ENCODE peak calls at places on chromosomes 2 and 18, in five cellular contexts. U, F, J, Q and T are unnamed samples.

GRCh38 chr2:205321240-205321639 is 361.1 kb upstream of the NRP2 start:
- DNase-seq in F (no peak), Q (peak), U (no peak), J (no peak), T (no peak)

GRCh38 chr2:218476676-218477075 is 57.8 kb downstream of the VIL1 start:
- DNase-seq in J (peak), Q (peak), U (no peak), F (no peak), T (no peak)

GRCh38 chr2:107681946-107682345 is 144.7 kb upstream of the RGPD4 start:
- DNase-seq in U (no peak), J (no peak), Q (no peak), F (no peak), T (no peak)

GRCh38 chr2:230980468-230980867 is 15.5 kb upstream of the SPATA3 start:
- DNase-seq in U (no peak), J (no peak), Q (no peak), F (no peak), T (no peak)

GRCh38 chr2:126916744-126917143 is 18.1 kb downstream of the TEX51 start:
- DNase-seq in U (no peak), J (no peak), F (no peak), Q (no peak), T (no peak)

GRCh38 chr2:114714316-114714715 is 271.9 kb downstream of the DPP10 start:
- DNase-seq in F (no peak), Q (no peak), U (no peak), J (no peak), T (no peak)

GRCh38 chr2:222445226-222445625 is 20.9 kb downstream of the SGPP2 start:
- DNase-seq in Q (no peak), J (no peak), F (no peak), U (no peak), T (no peak)

GRCh38 chr2:170578596-170578995 is 136.5 kb upstream of the SP5 start:
- DNase-seq in F (no peak), Q (no peak), J (no peak), U (no peak), T (no peak)

GRCh38 chr2:133489641-133490411 is 78.4 kb downstream of the NCKAP5 start:
- DNase-seq in J (peak), U (peak), Q (peak), F (peak), T (no peak)

GRCh38 chr2:168053676-168054075 is 193.7 kb downstream of the STK39 start:
- DNase-seq in Q (no peak), F (no peak), J (no peak), U (no peak), T (no peak)

GRCh38 chr2:73614105-73614504 is 28.1 kb downstream of the NAT8 start:
- DNase-seq in Q (no peak), F (no peak), J (no peak), U (no peak), T (no peak)

GRCh38 chr2:53859354-53860159 is at the start of gene GPR75:
- DNase-seq in U (no peak), J (peak), F (peak), Q (peak), T (no peak)

GRCh38 chr2:241551599-241551997 is 6.9 kb upstream of the BOK start:
- DNase-seq in U (no peak), Q (no peak), J (no peak), F (no peak), T (no peak)

GRCh38 chr2:42463570-42463969 is 30.2 kb downstream of the KCNG3 start:
- DNase-seq in F (no peak), Q (no peak), U (no peak), J (no peak), T (no peak)

GRCh38 chr2:40797115-40797514 is 345.2 kb upstream of the SLC8A1 start:
- DNase-seq in U (no peak), J (no peak), F (peak), Q (peak), T (peak)

GRCh38 chr18:42290318-42291307 is 335.6 kb downstream of the PIK3C3 start:
- DNase-seq in J (peak), Q (no peak), U (no peak), F (no peak), T (no peak)

GRCh38 chr18:8196238-8196637 is 413.0 kb upstream of the RAB12 start:
- DNase-seq in F (no peak), Q (no peak), U (no peak), J (no peak), T (no peak)

GRCh38 chr2:104523921-104524320 is 330.0 kb upstream of the POU3F3 start:
- DNase-seq in U (no peak), F (peak), J (no peak), Q (no peak), T (no peak)

GRCh38 chr2:98027535-98027934 is 31.8 kb upstream of the TMEM131 start:
- DNase-seq in F (no peak), J (no peak), Q (no peak), U (no peak), T (no peak)

GRCh38 chr2:102480273-102480672 is 7.2 kb downstream of the SLC9A4 start:
- DNase-seq in F (no peak), Q (no peak), U (no peak), J (no peak), T (no peak)

GRCh38 chr18:46293699-46294300 is 189.6 kb downstream of the HAUS1 start:
- DNase-seq in F (peak), Q (peak), U (no peak), J (no peak), T (no peak)

GRCh38 chr2:153953761-153954160 is 82.0 kb downstream of the GALNT13 start:
- DNase-seq in Q (no peak), U (no peak), J (no peak), F (no peak), T (no peak)

GRCh38 chr18:72898870-72899840 is 31.4 kb upstream of the NETO1 start:
- DNase-seq in Q (no peak), F (peak), U (no peak), J (no peak), T (no peak)

GRCh38 chr2:37654932-37655331 is 16.5 kb downstream of the CDC42EP3 start:
- DNase-seq in F (no peak), U (no peak), Q (peak), J (no peak), T (no peak)

GRCh38 chr2:159022019-159022418 is 53.6 kb downstream of the TANC1 start:
- DNase-seq in F (no peak), U (no peak), Q (no peak), J (no peak), T (no peak)

GRCh38 chr2:173347305-173348168 is 7.1 kb upstream of the CDCA7 start:
- DNase-seq in Q (no peak), F (no peak), J (no peak), U (no peak), T (no peak)
- H3K4me3 ChIP-seq in Q (no peak), F (no peak), J (no peak), U (no peak), T (no peak)

GRCh38 chr18:27223570-27224340 is 38.6 kb upstream of the CHST9 start:
- DNase-seq in F (peak), J (no peak), U (no peak), Q (no peak), T (no peak)
- TF ChIP-seq CTCF in F (no peak), J (no peak), U (no peak), Q (no peak), T (no peak)

GRCh38 chr2:111707700-111708099 is 176.3 kb downstream of the ANAPC1 start:
- DNase-seq in F (no peak), Q (no peak), J (no peak), U (no peak), T (no peak)

GRCh38 chr2:111704246-111704645 is 179.7 kb downstream of the ANAPC1 start:
- DNase-seq in Q (peak), F (peak), U (no peak), J (no peak), T (peak)

GRCh38 chr2:111706481-111707001 is 177.5 kb downstream of the ANAPC1 start:
- DNase-seq in F (no peak), Q (no peak), U (no peak), J (no peak), T (no peak)

GRCh38 chr2:111705206-111705605 is 178.8 kb downstream of the ANAPC1 start:
- DNase-seq in Q (no peak), U (no peak), J (no peak), F (no peak), T (no peak)

DNA sequence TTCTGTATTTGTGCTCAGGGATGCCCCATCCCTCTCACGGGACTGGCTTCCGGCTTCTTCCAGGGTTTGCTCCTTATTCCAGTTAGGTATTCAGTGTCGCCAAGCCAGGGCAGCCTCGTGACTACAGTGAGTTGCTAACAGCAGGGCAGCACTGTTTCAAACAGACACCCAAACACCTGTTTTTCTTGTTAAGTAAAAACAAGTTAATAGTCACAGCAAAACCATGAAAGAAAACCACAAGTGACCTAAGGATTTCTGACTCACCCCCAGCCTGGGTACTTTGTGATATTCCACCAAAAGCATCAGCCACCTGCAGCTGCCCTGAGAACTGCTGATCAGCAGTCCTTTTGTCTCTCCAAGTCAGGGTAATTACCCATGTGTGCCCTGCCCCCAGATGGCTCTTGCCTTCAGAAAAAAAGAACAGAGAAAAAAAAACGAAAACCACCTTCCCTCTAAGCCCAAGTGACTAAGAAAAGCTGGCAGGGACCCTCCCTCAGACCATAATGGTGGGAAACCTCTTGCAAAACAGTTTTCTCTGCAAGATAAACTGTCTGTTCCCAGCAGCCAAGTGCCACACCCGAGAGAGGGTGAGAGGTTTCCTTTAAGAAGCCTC is 178.2 kb downstream of the ANAPC1 start:
- DNase-seq in U (no peak), F (peak), Q (peak), J (no peak), T (peak)
- H3K4me3 ChIP-seq in U (no peak), F (no peak), Q (no peak), J (no peak), T (no peak)

GRCh38 chr2:166106431-166107015 is 21.3 kb downstream of the SCN1A start:
- DNase-seq in Q (peak), U (no peak), J (no peak), F (peak), T (no peak)
- TF ChIP-seq CTCF in Q (peak), U (no peak), J (no peak), F (peak), T (peak)

GRCh38 chr2:55423303-55423702 is 3.6 kb upstream of the CCDC88A start:
- DNase-seq in F (no peak), U (no peak), Q (no peak), J (no peak), T (no peak)

GRCh38 chr2:55428258-55428657 is 8.6 kb upstream of the CCDC88A start:
- DNase-seq in Q (no peak), F (peak), U (no peak), J (no peak), T (no peak)

GRCh38 chr2:55421326-55421725 is 1.7 kb upstream of the CCDC88A start:
- DNase-seq in U (no peak), J (no peak), Q (no peak), F (no peak), T (no peak)

GRCh38 chr2:55422876-55423275 is 3.2 kb upstream of the CCDC88A start:
- DNase-seq in U (no peak), Q (no peak), F (no peak), J (no peak), T (no peak)

DNA sequence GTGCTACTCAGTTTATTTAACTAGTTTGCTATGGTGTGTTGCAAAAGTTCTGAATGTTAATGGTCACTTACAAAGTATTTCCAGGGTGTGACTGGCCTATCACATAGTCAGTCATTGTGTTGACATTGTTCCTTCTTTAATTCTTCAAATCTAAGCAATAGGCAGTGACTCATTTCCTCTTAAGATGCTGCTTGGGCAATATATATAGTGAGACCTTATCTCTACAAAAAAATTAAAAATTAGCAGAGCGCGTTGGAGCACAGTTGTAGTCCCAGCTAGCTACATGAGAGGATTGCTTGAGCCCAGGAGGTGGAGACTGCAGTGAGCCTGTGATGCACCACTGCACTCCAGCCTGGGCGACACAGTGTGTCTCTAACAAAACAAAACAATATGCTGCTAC is 5.8 kb upstream of the CCDC88A start:
- DNase-seq in F (peak), J (no peak), Q (peak), U (no peak), T (peak)
- H3K4me3 ChIP-seq in F (no peak), J (no peak), Q (no peak), U (no peak), T (no peak)

GRCh38 chr2:172783091-172783898 is 47.6 kb downstream of the RAPGEF4 start:
- DNase-seq in U (no peak), J (peak), Q (peak), F (peak), T (peak)
- TF ChIP-seq CTCF in U (no peak), J (no peak), Q (no peak), F (peak), T (peak)

GRCh38 chr2:215796160-215796559 is 217.2 kb downstream of the MREG start:
- DNase-seq in F (peak), J (peak), Q (peak), U (no peak), T (no peak)
- H3K4me3 ChIP-seq in F (no peak), J (no peak), Q (no peak), U (no peak), T (no peak)